ENCODE peak calls at places on chromosome 7, in ten cellular contexts. G, E, K, L, C, S, M, Z, J and Y are unnamed samples.

GRCh38 chr7:132609222-132609621 is 33.0 kb upstream of the PLXNA4 start:
- DNase-seq in K (no peak), L (no peak), G (no peak), Z (no peak), M (no peak), J (no peak), E (no peak), S (no peak), C (no peak), Y (no peak)

GRCh38 chr7:157279973-157280841 is 56.6 kb upstream of the DNAJB6 start:
- DNase-seq in M (no peak), C (no peak), E (no peak), G (no peak), J (no peak), K (peak; percentile 74), S (no peak), Z (peak; percentile 19), L (no peak), Y (no peak)

GRCh38 chr7:67917118-67917755 is 920.6 kb downstream of the TYW1 start:
- DNase-seq in C (no peak), J (no peak), M (no peak), S (no peak), E (no peak), L (no peak), K (no peak), Z (no peak), G (no peak), Y (no peak)

GRCh38 chr7:20514364-20514763 is 101.1 kb upstream of the ABCB5 start:
- DNase-seq in Z (no peak), E (no peak), C (peak; percentile 62), L (peak; percentile 67), M (peak; percentile 43), J (peak; percentile 28), S (no peak), G (no peak), K (peak; percentile 68), Y (peak; percentile 18)

GRCh38 chr7:319267-319661 is 29.3 kb downstream of the FOXL3 start:
- DNase-seq in L (no peak), G (no peak), S (no peak), M (no peak), J (no peak), K (no peak), E (no peak), Z (no peak), C (no peak), Y (no peak)

GRCh38 chr7:141133646-141134045 is 59.8 kb downstream of the TMEM178B start:
- DNase-seq in G (no peak), E (no peak), K (no peak), M (no peak), L (no peak), Z (no peak), S (no peak), C (no peak), J (no peak), Y (no peak)

GRCh38 chr7:44080118-44080517 is 2.2 kb downstream of the POLM start:
- DNase-seq in G (no peak), Z (no peak), E (no peak), C (no peak), K (peak; percentile 70), J (no peak), L (no peak), M (no peak), S (peak; percentile 41), Y (no peak)

GRCh38 chr7:133642907-133643306 is 390.0 kb downstream of the EXOC4 start:
- DNase-seq in Z (no peak), L (no peak), K (no peak), S (no peak), J (no peak), C (no peak), M (no peak), E (no peak), G (no peak), Y (no peak)

GRCh38 chr7:94394058-94394398 is 667 bp upstream of the COL1A2 start:
- DNase-seq in M (no peak), J (no peak), K (no peak), C (no peak), E (no peak), Z (peak; percentile 11), G (no peak), L (no peak), S (peak; percentile 69), Y (no peak)

GRCh38 chr7:8254667-8255066 is 7.3 kb downstream of the ICA1 start:
- DNase-seq in L (no peak), S (no peak), K (no peak), G (no peak), E (no peak), C (peak; percentile 68), J (peak; percentile 19), M (no peak), Z (no peak), Y (no peak)

GRCh38 chr7:43834463-43835251 is 34.7 kb downstream of the MRPS24 start:
- DNase-seq in L (no peak), Z (no peak), K (no peak), C (peak; percentile 6), M (peak; percentile 83), J (no peak), G (no peak), E (peak; percentile 12), S (no peak), Y (no peak)

GRCh38 chr7:79736418-79736817 is 283.0 kb upstream of the MAGI2 start:
- DNase-seq in L (no peak), J (no peak), M (no peak), K (no peak), Z (no peak), E (no peak), S (no peak), G (no peak), C (no peak), Y (no peak)

GRCh38 chr7:45130910-45131309 is 19.4 kb upstream of the TBRG4 start:
- DNase-seq in Z (no peak), J (no peak), L (no peak), E (no peak), C (no peak), M (no peak), S (no peak), G (no peak), K (peak; percentile 41), Y (no peak)

GRCh38 chr7:45132708-45133320 is 21.3 kb upstream of the TBRG4 start:
- DNase-seq in C (no peak), S (no peak), K (no peak), G (no peak), Z (no peak), J (no peak), M (no peak), L (no peak), E (no peak), Y (no peak)

GRCh38 chr7:45133352-45133751 is 21.9 kb upstream of the TBRG4 start:
- DNase-seq in M (no peak), S (no peak), E (no peak), K (no peak), L (no peak), Z (no peak), G (no peak), C (no peak), J (no peak), Y (no peak)

GRCh38 chr7:45129906-45130305 is 18.4 kb upstream of the TBRG4 start:
- DNase-seq in J (no peak), K (no peak), S (no peak), Z (no peak), C (no peak), G (no peak), L (no peak), E (no peak), M (no peak), Y (no peak)

DNA sequence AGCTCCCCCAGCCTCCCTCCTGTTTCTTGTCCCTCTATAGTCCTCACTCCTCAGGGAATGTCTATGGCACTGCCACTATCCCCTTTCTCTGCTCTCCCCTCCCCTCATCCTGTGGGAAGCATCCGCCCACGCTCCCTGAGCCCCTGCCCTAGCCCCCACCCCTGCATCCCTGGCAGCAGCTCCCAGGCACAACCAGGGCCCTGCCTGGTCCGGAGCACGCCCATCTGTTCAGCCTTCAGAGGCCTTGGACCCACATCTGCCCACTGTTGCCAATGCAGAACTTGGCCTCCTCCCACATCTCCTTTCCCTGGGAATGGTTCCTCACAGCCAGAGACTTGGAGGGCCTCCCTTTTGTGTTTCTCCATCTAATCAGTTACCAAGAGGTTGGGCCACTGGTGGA is 20.4 kb upstream of the TBRG4 start:
- DNase-seq in Z (no peak), C (no peak), J (no peak), E (no peak), S (no peak), K (no peak), G (no peak), M (no peak), L (no peak), Y (no peak)
- H3K27ac ChIP-seq in Z (no peak overlapping the region), C (no peak overlapping the region), J (no peak overlapping the region), E (no peak overlapping the region), S (no peak overlapping the region), K (no peak overlapping the region), G (no peak overlapping the region), M (no peak overlapping the region), L (no peak overlapping the region), Y (no peak overlapping the region)

GRCh38 chr7:51350195-51350896 is 33.7 kb upstream of the COBL start:
- DNase-seq in K (no peak), E (no peak), Z (no peak), C (peak; percentile 37), M (peak; percentile 100), J (peak; percentile 75), G (peak; percentile 51), L (peak; percentile 21), S (no peak), Y (no peak)
- H3K27ac ChIP-seq in K (no peak overlapping the region), E (no peak overlapping the region), Z (no peak overlapping the region), C (peak overlapping the region; percentile 25), M (peak overlapping the region; percentile 65), J (peak overlapping the region; percentile 77), G (no peak overlapping the region), L (no peak overlapping the region), S (no peak overlapping the region), Y (no peak overlapping the region)

DNA sequence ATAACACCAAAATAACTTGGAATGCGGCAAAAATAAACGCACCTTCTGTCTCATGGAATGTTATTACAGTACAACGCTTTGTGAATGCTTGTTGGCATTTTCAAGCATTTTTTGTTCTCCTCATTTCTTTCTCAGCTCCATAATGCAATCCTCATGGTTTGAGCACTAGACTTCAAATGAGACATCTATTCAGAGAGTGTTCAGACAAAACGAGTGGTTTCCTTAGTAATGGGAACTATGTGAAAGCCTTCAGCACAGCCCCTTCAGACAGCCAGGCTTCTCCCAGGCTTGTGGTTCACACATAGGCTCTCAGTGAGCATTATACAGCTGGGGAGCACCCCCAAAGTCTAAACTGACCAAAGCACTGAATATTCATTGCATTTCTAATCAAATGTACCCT is 8.6 kb upstream of the LRRN3 start:
- DNase-seq in M (no peak), S (no peak), E (no peak), L (no peak), C (no peak), G (no peak), Z (no peak), K (no peak), J (no peak), Y (no peak)
- H3K27ac ChIP-seq in M (no peak overlapping the region), S (no peak overlapping the region), E (peak overlapping the region; percentile 38), L (no peak overlapping the region), C (no peak overlapping the region), G (no peak overlapping the region), Z (no peak overlapping the region), K (no peak overlapping the region), J (no peak overlapping the region), Y (no peak overlapping the region)

DNA sequence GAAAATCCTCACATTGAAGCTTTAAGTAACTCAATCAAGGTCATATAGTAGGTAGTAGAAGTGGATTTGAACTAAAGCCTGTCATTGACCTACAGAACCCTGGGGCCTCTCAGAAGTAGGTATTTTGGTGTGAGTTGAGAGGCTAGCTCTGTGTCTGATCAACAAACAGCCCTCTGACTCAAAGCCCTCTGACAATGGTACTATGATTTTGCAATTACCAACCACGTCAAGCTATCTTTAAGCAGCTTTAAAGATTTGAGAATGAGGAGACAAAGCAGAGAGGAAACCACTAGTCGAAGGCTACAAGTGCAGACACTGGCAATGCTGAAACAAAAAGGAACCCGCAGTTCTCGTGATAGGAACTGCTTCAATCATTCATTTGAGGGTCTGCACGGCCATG is 19.0 kb upstream of the PDE1C start:
- DNase-seq in L (no peak), G (no peak), E (no peak), K (no peak), C (no peak), M (no peak), Z (no peak), S (no peak), J (no peak), Y (no peak)
- H3K27ac ChIP-seq in L (no peak overlapping the region), G (no peak overlapping the region), E (no peak overlapping the region), K (no peak overlapping the region), C (no peak overlapping the region), M (no peak overlapping the region), Z (no peak overlapping the region), S (no peak overlapping the region), J (no peak overlapping the region), Y (no peak overlapping the region)